ENCODE peak calls at places on chromosome 5, in five cellular contexts. One of them, this sample, is unnamed.

GRCh38 chr5:91584352-91584751 is 201.2 kb upstream of the ARRDC3 start:
- DNase-seq in stimulated activated CD8-positive, alpha-beta memory T cell treated with anti-CD3 and anti-CD28 coated beads, Interleukin-15, amount 100 ng/mL, for 4 hours: no peak
- DNase-seq in tibial nerve: no peak
- DNase-seq in naive thymus-derived CD8-positive, alpha-beta T cell: no peak
- DNase-seq in Calu3: no peak
- DNase-seq in this sample: no peak

GRCh38 chr5:56656816-56657740 is 158.3 kb upstream of the MAP3K1 start:
- DNase-seq in tibial nerve: no peak
- DNase-seq in stimulated activated CD8-positive, alpha-beta memory T cell treated with anti-CD3 and anti-CD28 coated beads, Interleukin-15, amount 100 ng/mL, for 4 hours: no peak
- DNase-seq in Calu3: no peak
- DNase-seq in naive thymus-derived CD8-positive, alpha-beta T cell: no peak
- DNase-seq in this sample: no peak

GRCh38 chr5:67030289-67031069 is 166.1 kb downstream of the CD180 start:
- DNase-seq in stimulated activated CD8-positive, alpha-beta memory T cell treated with anti-CD3 and anti-CD28 coated beads, Interleukin-15, amount 100 ng/mL, for 4 hours: no peak
- DNase-seq in naive thymus-derived CD8-positive, alpha-beta T cell: no peak
- DNase-seq in tibial nerve: no peak
- DNase-seq in Calu3: no peak
- DNase-seq in this sample: no peak

GRCh38 chr5:1137567-1138444 is 25.9 kb upstream of the SLC12A7 start:
- DNase-seq in stimulated activated CD8-positive, alpha-beta memory T cell treated with anti-CD3 and anti-CD28 coated beads, Interleukin-15, amount 100 ng/mL, for 4 hours: no peak
- DNase-seq in Calu3: no peak
- DNase-seq in tibial nerve: peak
- DNase-seq in naive thymus-derived CD8-positive, alpha-beta T cell: no peak
- DNase-seq in this sample: no peak

GRCh38 chr5:135369952-135370351 is 29.1 kb downstream of the MACROH2A1 start:
- DNase-seq in stimulated activated CD8-positive, alpha-beta memory T cell treated with anti-CD3 and anti-CD28 coated beads, Interleukin-15, amount 100 ng/mL, for 4 hours: no peak
- DNase-seq in Calu3: no peak
- DNase-seq in tibial nerve: no peak
- DNase-seq in naive thymus-derived CD8-positive, alpha-beta T cell: no peak
- DNase-seq in this sample: no peak

GRCh38 chr5:156191547-156191946 is 135.4 kb upstream of the SGCD start:
- DNase-seq in stimulated activated CD8-positive, alpha-beta memory T cell treated with anti-CD3 and anti-CD28 coated beads, Interleukin-15, amount 100 ng/mL, for 4 hours: no peak
- DNase-seq in naive thymus-derived CD8-positive, alpha-beta T cell: no peak
- DNase-seq in Calu3: no peak
- DNase-seq in tibial nerve: no peak
- DNase-seq in this sample: no peak

GRCh38 chr5:57172466-57172961 is 1.3 kb upstream of the GPBP1 start:
- DNase-seq in stimulated activated CD8-positive, alpha-beta memory T cell treated with anti-CD3 and anti-CD28 coated beads, Interleukin-15, amount 100 ng/mL, for 4 hours: no peak
- DNase-seq in Calu3: peak
- DNase-seq in naive thymus-derived CD8-positive, alpha-beta T cell: peak
- DNase-seq in tibial nerve: no peak
- DNase-seq in this sample: no peak

GRCh38 chr5:102753889-102754498 is 1.1 kb upstream of the PAM start:
- DNase-seq in stimulated activated CD8-positive, alpha-beta memory T cell treated with anti-CD3 and anti-CD28 coated beads, Interleukin-15, amount 100 ng/mL, for 4 hours: no peak
- DNase-seq in tibial nerve: no peak
- DNase-seq in Calu3: no peak
- DNase-seq in naive thymus-derived CD8-positive, alpha-beta T cell: no peak
- DNase-seq in this sample: no peak

GRCh38 chr5:27093296-27093695 is 54.9 kb upstream of the CDH9 start:
- DNase-seq in tibial nerve: no peak
- DNase-seq in Calu3: no peak
- DNase-seq in stimulated activated CD8-positive, alpha-beta memory T cell treated with anti-CD3 and anti-CD28 coated beads, Interleukin-15, amount 100 ng/mL, for 4 hours: no peak
- DNase-seq in naive thymus-derived CD8-positive, alpha-beta T cell: no peak
- DNase-seq in this sample: no peak

This sample was measured in HCT116.